ENCODE peak calls at places on chromosomes 7 and 10, in five cellular contexts. Y is fibroblast of pulmonary artery; F is activated naive CD8-positive, alpha-beta T cell treated with anti-CD3 and anti-CD28 coated beads, Interleukin-2, amount 50 U/mL, for 24 hours; I is HTR-8/SVneo; A is fibroblast of lung. D is an unnamed sample.

GRCh38 chr10:100998991-100999741 is 442 bp upstream of the LZTS2 start:
- DNase-seq in Y (peak; percentile 79), F (peak; percentile 83), I (no peak), A (peak; percentile 71), D (no peak)

GRCh38 chr7:97422046-97422445 is 304.5 kb downstream of the SDHAF3 start:
- DNase-seq in Y (no peak), F (no peak), I (no peak), A (no peak), D (no peak)

GRCh38 chr10:13924020-13924725 is 337.4 kb downstream of the PRPF18 start:
- DNase-seq in Y (peak; percentile 88), F (no peak), I (peak; percentile 48), A (peak; percentile 95), D (no peak)

GRCh38 chr10:128626397-128627060 is 500.3 kb upstream of the MKI67 start:
- DNase-seq in Y (no peak), F (no peak), I (no peak), A (no peak), D (no peak)

GRCh38 chr10:101655581-101655980 is 39.4 kb downstream of the FBXW4 start:
- DNase-seq in Y (peak; percentile 22), F (no peak), I (no peak), A (peak; percentile 24), D (no peak)

GRCh38 chr10:116109881-116110280 is 163.1 kb downstream of the GFRA1 start:
- DNase-seq in Y (no peak), F (no peak), I (no peak), A (no peak), D (no peak)

GRCh38 chr10:30529373-30529998 is 95.5 kb downstream of the MAP3K8 start:
- DNase-seq in Y (no peak), F (peak; percentile 82), I (no peak), A (no peak), D (no peak)

GRCh38 chr10:21720090-21720489 is 186.1 kb downstream of the MLLT10 start:
- DNase-seq in Y (no peak), F (no peak), I (no peak), A (peak; percentile 24), D (no peak)

D was measured in NCI-H524 treated with DMSO at 0.1 percent for 48 hours.